ENCODE peak calls at places on chromosomes 3 and 15, in five cellular contexts. One of them, this sample, is unnamed. For H3K36me3, the result is how much of the 10 kb centered on the place peaks cover.

GRCh38 chr3:123335007-123335670 is 113.8 kb downstream of the ADCY5 start:
- DNase-seq in mammary epithelial cell: no peak
- DNase-seq in GM23248: no peak
- DNase-seq in neuronal stem cell: no peak
- DNase-seq in fibroblast of lung: no peak
- DNase-seq in this sample: no peak

GRCh38 chr3:16240229-16241023 is 24.3 kb downstream of the DPH3 start:
- DNase-seq in fibroblast of lung: peak
- DNase-seq in GM23248: peak
- DNase-seq in neuronal stem cell: no peak
- DNase-seq in mammary epithelial cell: peak
- DNase-seq in this sample: no peak

GRCh38 chr3:3191675-3192480 is 12.4 kb upstream of the CRBN start:
- DNase-seq in fibroblast of lung: peak
- DNase-seq in mammary epithelial cell: no peak
- DNase-seq in neuronal stem cell: no peak
- DNase-seq in GM23248: no peak
- DNase-seq in this sample: no peak

GRCh38 chr3:186200746-186201145 is 91.9 kb upstream of the ETV5 start:
- DNase-seq in GM23248: no peak
- DNase-seq in neuronal stem cell: no peak
- DNase-seq in mammary epithelial cell: no peak
- DNase-seq in fibroblast of lung: no peak
- DNase-seq in this sample: no peak

GRCh38 chr15:74794970-74795349 is 13.1 kb downstream of the CSK start:
- DNase-seq in fibroblast of lung: no peak
- DNase-seq in neuronal stem cell: no peak
- DNase-seq in GM23248: no peak
- DNase-seq in mammary epithelial cell: no peak
- DNase-seq in this sample: no peak

GRCh38 chr3:40292637-40293036 is 16.9 kb upstream of the EIF1B start:
- DNase-seq in fibroblast of lung: no peak
- DNase-seq in GM23248: no peak
- DNase-seq in neuronal stem cell: peak
- DNase-seq in mammary epithelial cell: no peak
- DNase-seq in this sample: no peak

GRCh38 chr3:152405915-152406802 is 137.4 kb downstream of the MBNL1 start:
- DNase-seq in mammary epithelial cell: peak
- DNase-seq in GM23248: peak
- DNase-seq in fibroblast of lung: peak
- DNase-seq in neuronal stem cell: no peak
- DNase-seq in this sample: no peak

GRCh38 chr3:194561306-194561974 is 71.8 kb downstream of the TMEM44 start:
- DNase-seq in neuronal stem cell: no peak
- DNase-seq in fibroblast of lung: peak
- DNase-seq in GM23248: peak
- DNase-seq in mammary epithelial cell: peak
- DNase-seq in this sample: no peak

GRCh38 chr3:135106445-135106844 is 311.4 kb downstream of the EPHB1 start:
- DNase-seq in neuronal stem cell: peak
- DNase-seq in fibroblast of lung: peak
- DNase-seq in mammary epithelial cell: no peak
- DNase-seq in GM23248: peak
- DNase-seq in this sample: no peak

GRCh38 chr3:171810278-171811058 is at the start of gene PLD1:
- DNase-seq in neuronal stem cell: peak
- DNase-seq in GM23248: peak
- DNase-seq in mammary epithelial cell: peak
- DNase-seq in fibroblast of lung: no peak
- DNase-seq in this sample: peak

GRCh38 chr3:27617552-27617951 is 104.6 kb downstream of the EOMES start:
- DNase-seq in GM23248: no peak
- DNase-seq in fibroblast of lung: no peak
- DNase-seq in neuronal stem cell: no peak
- DNase-seq in mammary epithelial cell: no peak
- DNase-seq in this sample: no peak

GRCh38 chr3:138444104-138444503 is 9.7 kb downstream of the ESYT3 start:
- DNase-seq in GM23248: no peak
- DNase-seq in neuronal stem cell: no peak
- DNase-seq in mammary epithelial cell: no peak
- DNase-seq in fibroblast of lung: no peak
- DNase-seq in this sample: no peak

GRCh38 chr15:78850926-78851600 is 21.6 kb upstream of the MORF4L1 start:
- DNase-seq in GM23248: no peak
- DNase-seq in mammary epithelial cell: no peak
- DNase-seq in neuronal stem cell: peak
- DNase-seq in fibroblast of lung: no peak
- DNase-seq in this sample: no peak

GRCh38 chr15:62935300-62936081 is 107.1 kb upstream of the TPM1 start:
- DNase-seq in fibroblast of lung: no peak
- DNase-seq in GM23248: no peak
- DNase-seq in neuronal stem cell: no peak
- DNase-seq in mammary epithelial cell: no peak
- DNase-seq in this sample: no peak

GRCh38 chr15:35874260-35874905 is 328.4 kb upstream of the DPH6 start:
- DNase-seq in GM23248: peak
- DNase-seq in fibroblast of lung: peak
- DNase-seq in mammary epithelial cell: peak
- DNase-seq in neuronal stem cell: no peak
- DNase-seq in this sample: no peak

GRCh38 chr3:177150970-177151627 is 46.2 kb downstream of the TBL1XR1 start:
- DNase-seq in GM23248: peak
- DNase-seq in fibroblast of lung: peak
- DNase-seq in neuronal stem cell: no peak
- DNase-seq in mammary epithelial cell: peak
- DNase-seq in this sample: no peak
- H3K9ac ChIP-seq in GM23248: no peak
- H3K9ac ChIP-seq in fibroblast of lung: no peak
- H3K9ac ChIP-seq in neuronal stem cell: no peak
- H3K9ac ChIP-seq in mammary epithelial cell: peak
- H3K9ac ChIP-seq in this sample: no peak

DNA sequence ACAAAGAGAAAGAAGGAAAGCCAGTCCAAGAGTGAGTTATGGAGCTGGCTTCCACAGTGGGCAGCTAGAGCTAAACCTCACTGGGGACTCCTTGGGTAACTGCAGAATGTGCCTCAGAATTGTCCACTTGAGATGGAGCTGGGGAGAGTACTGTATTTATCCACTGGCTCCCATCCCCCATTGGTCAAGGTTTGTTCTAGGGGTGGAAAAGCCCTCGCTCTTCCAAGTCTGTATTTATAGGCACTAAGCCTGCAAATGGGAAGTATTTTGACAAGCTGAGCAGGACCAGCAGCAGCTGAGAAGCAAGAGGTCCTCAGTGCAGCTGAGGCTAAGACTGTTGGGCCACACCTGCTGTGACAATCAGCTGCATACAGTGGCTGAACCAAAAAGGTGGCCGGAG is 5.7 kb downstream of the USP13 start:
- DNase-seq in fibroblast of lung: no peak
- DNase-seq in mammary epithelial cell: no peak
- DNase-seq in GM23248: no peak
- DNase-seq in neuronal stem cell: no peak
- DNase-seq in this sample: no peak
- H3K36me3 ChIP-seq in fibroblast of lung: under half
- H3K36me3 ChIP-seq in mammary epithelial cell: under half
- H3K36me3 ChIP-seq in GM23248: under half
- H3K36me3 ChIP-seq in neuronal stem cell: under half
- H3K36me3 ChIP-seq in this sample: under half

GRCh38 chr3:115100806-115101205 is 46.3 kb downstream of the ZBTB20 start:
- DNase-seq in neuronal stem cell: no peak
- DNase-seq in GM23248: no peak
- DNase-seq in mammary epithelial cell: no peak
- DNase-seq in fibroblast of lung: no peak
- DNase-seq in this sample: no peak
- H3K27ac ChIP-seq in neuronal stem cell: no peak
- H3K27ac ChIP-seq in GM23248: peak
- H3K27ac ChIP-seq in mammary epithelial cell: no peak
- H3K27ac ChIP-seq in fibroblast of lung: no peak
- H3K27ac ChIP-seq in this sample: no peak

GRCh38 chr3:12965999-12966846 is 107.0 kb downstream of the IQSEC1 start:
- DNase-seq in GM23248: peak
- DNase-seq in mammary epithelial cell: peak
- DNase-seq in fibroblast of lung: peak
- DNase-seq in neuronal stem cell: no peak
- DNase-seq in this sample: peak

GRCh38 chr3:12967751-12968209 is 105.4 kb downstream of the IQSEC1 start:
- DNase-seq in mammary epithelial cell: peak
- DNase-seq in neuronal stem cell: peak
- DNase-seq in fibroblast of lung: peak
- DNase-seq in GM23248: peak
- DNase-seq in this sample: peak

GRCh38 chr3:12968541-12968940 is 104.7 kb downstream of the IQSEC1 start:
- DNase-seq in neuronal stem cell: no peak
- DNase-seq in mammary epithelial cell: no peak
- DNase-seq in fibroblast of lung: no peak
- DNase-seq in GM23248: no peak
- DNase-seq in this sample: peak

GRCh38 chr3:12964713-12965612 is 108.3 kb downstream of the IQSEC1 start:
- DNase-seq in mammary epithelial cell: no peak
- DNase-seq in neuronal stem cell: no peak
- DNase-seq in fibroblast of lung: no peak
- DNase-seq in GM23248: no peak
- DNase-seq in this sample: peak

DNA sequence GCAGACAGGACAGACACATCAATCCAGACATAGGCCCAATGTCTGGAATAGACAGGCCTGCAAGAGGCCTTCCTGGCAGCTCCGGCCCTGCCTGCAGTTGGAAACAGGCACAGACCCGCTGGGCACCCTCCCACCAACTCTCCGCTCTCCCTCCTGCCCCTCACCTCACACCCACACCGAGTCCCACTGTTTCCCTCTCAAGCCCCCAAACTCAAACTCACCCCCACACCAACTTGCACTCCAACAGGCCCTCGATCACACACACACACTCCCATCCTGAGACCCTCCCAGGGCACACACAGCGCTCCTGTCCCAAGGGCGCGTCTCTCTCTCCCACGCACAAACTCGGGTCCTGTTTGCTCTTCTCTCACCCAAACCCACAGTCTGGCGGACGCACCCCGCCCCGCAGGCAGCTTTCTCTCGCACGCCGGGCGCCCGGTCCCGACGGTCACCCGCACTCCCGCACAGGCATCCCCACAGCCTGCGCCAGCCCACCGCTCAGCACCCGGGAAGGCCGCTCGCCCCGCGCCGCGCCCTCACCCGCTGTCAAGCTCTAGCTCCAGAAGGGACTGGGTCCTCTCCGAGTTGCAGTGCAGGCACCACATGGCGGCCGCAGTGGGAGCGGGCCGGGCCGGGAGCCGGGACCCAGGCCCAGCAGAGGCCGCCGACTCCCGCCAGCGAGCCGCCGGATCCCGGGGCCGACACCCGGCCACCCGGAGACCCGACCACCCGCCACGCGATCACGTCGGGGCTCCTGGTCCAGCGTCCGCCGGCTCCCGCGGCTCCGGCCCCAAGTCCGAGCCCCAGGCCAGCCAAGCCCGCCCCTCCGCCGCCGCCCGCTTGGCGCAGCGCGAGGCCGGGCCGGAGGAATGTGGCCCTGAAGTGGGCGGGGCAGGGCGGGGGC is 106.1 kb downstream of the IQSEC1 start:
- DNase-seq in GM23248: peak
- DNase-seq in fibroblast of lung: peak
- DNase-seq in neuronal stem cell: no peak
- DNase-seq in mammary epithelial cell: peak
- DNase-seq in this sample: peak
- H3K9ac ChIP-seq in GM23248: peak
- H3K9ac ChIP-seq in fibroblast of lung: peak
- H3K9ac ChIP-seq in neuronal stem cell: peak
- H3K9ac ChIP-seq in mammary epithelial cell: peak
- H3K9ac ChIP-seq in this sample: peak

GRCh38 chr15:57708047-57708446 is 1.5 kb downstream of the POLR2M start:
- DNase-seq in mammary epithelial cell: no peak
- DNase-seq in fibroblast of lung: peak
- DNase-seq in GM23248: peak
- DNase-seq in neuronal stem cell: no peak
- DNase-seq in this sample: no peak
- H3K36me3 ChIP-seq in mammary epithelial cell: under half
- H3K36me3 ChIP-seq in fibroblast of lung: under half
- H3K36me3 ChIP-seq in GM23248: under half
- H3K36me3 ChIP-seq in neuronal stem cell: under half
- H3K36me3 ChIP-seq in this sample: under half

This sample was measured in kidney.